ENCODE peak calls at places on chromosomes 7 and 10, in five cellular contexts. Z, O, A, N and U are unnamed samples.

GRCh38 chr10:54660397-54660796 is 140.6 kb downstream of the PCDH15 start:
- DNase-seq in Z (no peak), A (no peak), O (no peak), N (no peak), U (no peak)

GRCh38 chr7:14974688-14975087 is 72.1 kb upstream of the DGKB start:
- DNase-seq in Z (no peak), A (no peak), N (no peak), O (no peak), U (no peak)

GRCh38 chr10:88478256-88478655 is 104.9 kb downstream of the RNLS start:
- DNase-seq in N (no peak), Z (no peak), O (no peak), A (peak), U (no peak)

GRCh38 chr10:58372630-58373445 is 12.4 kb upstream of the TFAM start:
- DNase-seq in A (no peak), O (no peak), Z (no peak), N (no peak), U (no peak)

GRCh38 chr7:75565129-75565528 is 73.0 kb downstream of the SPDYE5 start:
- DNase-seq in A (peak), Z (no peak), N (no peak), O (peak), U (no peak)

GRCh38 chr7:135147341-135147898 is 452 bp upstream of the TMEM140 start:
- DNase-seq in O (no peak), N (no peak), A (no peak), Z (no peak), U (no peak)

GRCh38 chr7:140209866-140210609 is 33.3 kb upstream of the KDM7A start:
- DNase-seq in N (no peak), O (no peak), A (no peak), Z (peak), U (peak)

GRCh38 chr7:142873281-142873784 is 12.2 kb downstream of the TRPV6 start:
- DNase-seq in A (no peak), O (no peak), N (no peak), Z (no peak), U (peak)

GRCh38 chr10:130961506-130962239 is 349.8 kb downstream of the TCERG1L start:
- DNase-seq in A (no peak), O (no peak), Z (peak), N (no peak), U (no peak)

GRCh38 chr7:66145404-66145843 is 30.8 kb downstream of the CRCP start:
- DNase-seq in A (no peak), O (no peak), Z (peak), N (no peak), U (no peak)

GRCh38 chr10:71225291-71226058 is 13.1 kb downstream of the UNC5B start:
- DNase-seq in A (no peak), N (no peak), O (no peak), Z (peak), U (peak)

GRCh38 chr7:81173766-81174281 is 255.0 kb upstream of the SEMA3C start:
- DNase-seq in O (no peak), N (no peak), Z (no peak), A (peak), U (no peak)

GRCh38 chr10:48798486-48799254 is 114.0 kb downstream of the WDFY4 start:
- DNase-seq in Z (no peak), O (peak), A (peak), N (no peak), U (no peak)

GRCh38 chr7:66697451-66698438 is 42.8 kb upstream of the RABGEF1 start:
- DNase-seq in Z (peak), A (peak), N (no peak), O (no peak), U (no peak)

GRCh38 chr7:45670227-45670626 is 96.1 kb downstream of the ADCY1 start:
- DNase-seq in Z (no peak), O (peak), N (no peak), A (no peak), U (peak)

GRCh38 chr10:77856566-77856965 is 70.0 kb downstream of the DLG5 start:
- DNase-seq in Z (no peak), A (no peak), N (no peak), O (no peak), U (no peak)

GRCh38 chr7:121440857-121441503 is 44.9 kb upstream of the FAM3C start:
- DNase-seq in N (no peak), O (no peak), A (no peak), Z (no peak), U (no peak)

GRCh38 chr7:47254081-47255006 is 327.6 kb downstream of the TNS3 start:
- DNase-seq in O (peak), N (peak), Z (peak), A (peak), U (peak)

GRCh38 chr10:34584164-34584563 is 230.9 kb downstream of the PARD3 start:
- DNase-seq in Z (no peak), A (peak), O (no peak), N (no peak), U (no peak)

GRCh38 chr10:122565766-122566206 is 5.2 kb downstream of the DMBT1 start:
- DNase-seq in N (peak), Z (peak), O (peak), A (peak), U (peak)

GRCh38 chr10:43255644-43256431 is 11.0 kb downstream of the RASGEF1A start:
- DNase-seq in Z (no peak), A (peak), N (peak), O (no peak), U (no peak)

DNA sequence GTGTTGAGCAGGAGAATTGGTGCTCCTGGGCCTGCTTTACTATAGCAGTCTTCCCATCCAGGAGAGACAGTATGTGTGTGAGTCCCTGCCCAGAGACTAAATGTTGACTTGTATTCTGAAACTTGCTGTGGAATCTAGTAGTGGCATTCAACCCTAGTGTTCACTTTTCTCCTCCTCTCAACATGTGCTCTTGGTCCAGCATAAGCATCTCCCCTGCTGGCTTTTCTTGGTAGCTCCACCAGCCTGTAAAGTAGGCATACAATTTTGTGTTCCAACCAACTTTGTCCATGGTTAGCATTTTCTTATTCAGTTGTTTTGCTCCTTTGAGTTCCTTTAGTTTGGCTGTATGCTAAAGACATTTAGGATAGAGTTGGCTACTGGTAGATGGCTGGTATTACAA is 45.9 kb downstream of the ASB4 start:
- DNase-seq in Z (no peak), O (no peak), N (no peak), A (no peak), U (no peak)
- TF ChIP-seq CTCF in Z (no peak), O (no peak), N (no peak), A (no peak), U (no peak)

GRCh38 chr10:126846959-126847358 is 58.3 kb upstream of the DOCK1 start:
- DNase-seq in A (no peak), N (no peak), O (no peak), Z (no peak), U (no peak)
- TF ChIP-seq CTCF in A (no peak), N (no peak), O (peak), Z (no peak), U (no peak)

GRCh38 chr10:24871501-24871900 is 80.9 kb downstream of the PRTFDC1 start:
- DNase-seq in Z (no peak), O (no peak), N (no peak), A (no peak), U (no peak)

GRCh38 chr10:24871006-24871405 is 81.4 kb downstream of the PRTFDC1 start:
- DNase-seq in O (no peak), A (no peak), N (no peak), Z (no peak), U (no peak)

GRCh38 chr10:24866615-24867583 is 85.5 kb downstream of the PRTFDC1 start:
- DNase-seq in Z (peak), O (no peak), N (no peak), A (peak), U (no peak)

GRCh38 chr10:24872049-24872789 is 80.2 kb downstream of the PRTFDC1 start:
- DNase-seq in Z (no peak), N (no peak), O (no peak), A (no peak), U (no peak)

DNA sequence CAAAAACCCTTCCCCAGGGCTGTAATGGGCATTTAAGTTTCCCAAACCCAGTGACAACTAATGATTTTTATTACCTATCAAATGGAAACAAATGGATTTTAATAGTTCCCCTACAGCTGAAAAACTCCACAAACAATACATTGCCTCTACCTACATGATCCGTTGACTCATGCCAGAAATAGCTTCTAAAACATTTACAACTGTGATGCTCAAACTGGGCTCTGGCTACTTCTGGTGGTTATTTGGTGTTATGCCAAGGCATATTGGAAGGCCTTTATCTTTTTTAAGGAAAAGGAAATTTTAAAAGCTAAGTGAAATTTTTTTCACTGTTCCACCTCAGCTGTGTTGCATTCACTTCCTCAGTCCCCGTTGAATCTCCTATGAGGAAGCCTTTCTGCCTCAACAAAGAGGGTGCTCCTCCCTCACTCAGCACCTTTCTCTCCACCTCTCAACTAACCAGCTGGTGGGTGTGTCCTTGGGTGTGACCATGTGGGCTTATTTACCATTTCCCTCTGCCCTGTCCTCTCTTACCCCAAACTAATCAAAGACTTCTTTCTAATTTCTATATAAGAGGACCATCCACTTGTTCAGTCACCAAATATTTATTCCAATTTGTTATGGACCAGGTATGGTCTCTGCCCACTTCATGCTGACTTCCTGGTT is 82.9 kb downstream of the PRTFDC1 start:
- DNase-seq in Z (no peak), N (no peak), A (no peak), O (no peak), U (no peak)
- TF ChIP-seq CTCF in Z (no peak), N (no peak), A (no peak), O (no peak), U (no peak)

DNA sequence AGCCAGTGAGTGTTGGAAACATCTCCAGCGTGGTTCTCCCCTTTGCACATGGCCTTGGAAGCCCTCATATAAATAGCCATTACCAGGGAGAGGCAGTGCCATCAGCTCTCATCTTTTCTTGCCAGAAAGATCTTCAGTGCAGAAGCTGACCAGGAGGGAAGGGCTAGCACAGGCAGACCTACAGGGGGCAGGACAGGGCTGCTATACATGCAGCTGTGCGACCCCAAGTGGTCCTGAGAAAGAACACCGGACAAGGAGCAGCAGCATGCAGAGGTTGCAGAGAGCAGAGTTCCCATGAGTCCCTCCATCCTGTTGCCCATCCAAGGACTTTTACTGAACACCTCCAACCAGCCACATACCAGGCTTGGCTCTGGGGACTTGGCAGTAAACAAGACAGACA is 17.1 kb downstream of the GRID1 start:
- DNase-seq in N (peak), O (no peak), A (no peak), Z (no peak), U (no peak)
- TF ChIP-seq CTCF in N (peak), O (peak), A (peak), Z (no peak), U (no peak)

DNA sequence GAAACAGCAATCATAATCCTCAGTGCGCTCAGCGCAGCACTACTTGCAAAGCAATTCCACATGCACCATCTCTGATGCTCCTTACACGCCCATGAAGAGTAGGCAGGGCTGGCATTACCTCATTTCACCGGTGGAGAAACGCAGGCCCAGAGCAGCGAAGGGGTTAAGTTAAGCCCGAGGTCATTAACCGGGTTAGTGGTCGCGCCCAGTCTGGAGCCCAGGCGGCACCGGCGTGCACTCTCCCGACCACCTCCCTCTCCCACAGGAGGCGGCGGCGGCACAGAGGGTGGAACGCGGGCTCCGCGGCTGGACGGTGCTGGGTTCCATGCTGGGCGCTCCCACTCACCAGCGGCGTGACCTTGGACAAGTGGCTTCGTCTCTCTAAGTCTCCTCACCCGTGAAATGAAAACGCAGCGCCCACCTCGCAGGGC is 503 bp downstream of the FASTK start:
- DNase-seq in A (no peak), O (no peak), N (peak), Z (no peak), U (no peak)
- TF ChIP-seq CTCF in A (no peak), O (no peak), N (no peak), Z (no peak), U (no peak)

DNA sequence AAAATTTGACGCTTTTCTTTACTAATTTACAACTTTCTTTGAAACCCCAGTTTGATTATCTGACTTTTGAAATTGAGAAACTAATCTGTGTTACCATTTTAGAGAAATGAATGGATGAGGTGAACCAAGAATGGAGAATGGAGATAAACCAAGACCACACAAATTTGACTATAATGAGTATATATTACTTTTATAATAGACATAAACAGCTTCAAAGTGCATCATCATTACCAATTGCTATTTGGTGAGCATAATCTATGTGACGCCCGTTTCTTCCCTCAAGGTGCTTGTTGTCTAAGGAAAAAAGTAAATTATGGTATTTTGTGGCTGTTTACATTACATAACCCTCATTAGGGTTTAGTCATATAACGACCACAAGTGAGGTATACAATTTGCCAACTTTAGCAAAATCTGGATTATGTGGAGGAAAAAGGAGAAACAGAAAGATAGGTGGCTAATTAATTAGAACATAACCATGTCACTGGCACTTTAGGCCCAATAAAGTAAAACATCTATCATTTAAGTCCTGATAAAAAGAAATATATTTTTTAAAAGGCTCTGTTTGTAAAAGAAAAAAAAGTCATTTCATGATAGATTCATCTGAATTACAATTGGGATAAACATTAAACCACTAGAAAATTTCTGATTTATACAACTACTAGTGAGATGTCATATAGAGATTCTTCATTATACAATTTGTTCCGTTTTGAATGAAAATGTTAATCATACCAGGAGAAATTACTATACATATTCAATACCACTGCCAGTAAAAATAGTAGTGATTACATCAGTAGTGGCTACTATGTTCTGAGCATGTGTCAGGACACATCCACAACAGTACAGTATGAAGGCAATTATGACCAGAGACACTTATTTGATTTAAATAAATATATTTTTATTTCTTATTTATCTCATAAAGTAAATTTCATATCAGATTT is 118.2 kb upstream of the FAM133B start:
- DNase-seq in N (no peak), Z (no peak), O (no peak), A (no peak), U (no peak)
- TF ChIP-seq CTCF in N (no peak), Z (no peak), O (no peak), A (no peak), U (no peak)

GRCh38 chr10:29946614-29946952 is 112.8 kb downstream of the JCAD start:
- DNase-seq in A (no peak), Z (no peak), O (no peak), N (no peak), U (no peak)

GRCh38 chr10:29946953-29947700 is 112.3 kb downstream of the JCAD start:
- DNase-seq in Z (peak), A (peak), O (no peak), N (no peak), U (no peak)

GRCh38 chr10:29948971-29949370 is 110.4 kb downstream of the JCAD start:
- DNase-seq in O (no peak), Z (no peak), A (peak), N (no peak), U (no peak)

GRCh38 chr10:29949411-29950011 is 109.9 kb downstream of the JCAD start:
- DNase-seq in A (peak), Z (no peak), O (no peak), N (no peak), U (no peak)

GRCh38 chr10:29947701-29948060 is 111.7 kb downstream of the JCAD start:
- DNase-seq in N (no peak), Z (no peak), A (peak), O (no peak), U (no peak)
- TF ChIP-seq CTCF in N (no peak), Z (peak), A (peak), O (no peak), U (no peak)

GRCh38 chr10:110600487-110601101 is 33.1 kb downstream of the SMC3 start:
- DNase-seq in O (no peak), Z (no peak), N (no peak), A (peak), U (no peak)
- TF ChIP-seq CTCF in O (peak), Z (no peak), N (peak), A (peak), U (peak)

GRCh38 chr7:129362528-129362927 is 71.7 kb upstream of the STRIP2 start:
- DNase-seq in Z (no peak), A (no peak), N (no peak), O (no peak), U (no peak)
- TF ChIP-seq CTCF in Z (no peak), A (no peak), N (no peak), O (no peak), U (no peak)

DNA sequence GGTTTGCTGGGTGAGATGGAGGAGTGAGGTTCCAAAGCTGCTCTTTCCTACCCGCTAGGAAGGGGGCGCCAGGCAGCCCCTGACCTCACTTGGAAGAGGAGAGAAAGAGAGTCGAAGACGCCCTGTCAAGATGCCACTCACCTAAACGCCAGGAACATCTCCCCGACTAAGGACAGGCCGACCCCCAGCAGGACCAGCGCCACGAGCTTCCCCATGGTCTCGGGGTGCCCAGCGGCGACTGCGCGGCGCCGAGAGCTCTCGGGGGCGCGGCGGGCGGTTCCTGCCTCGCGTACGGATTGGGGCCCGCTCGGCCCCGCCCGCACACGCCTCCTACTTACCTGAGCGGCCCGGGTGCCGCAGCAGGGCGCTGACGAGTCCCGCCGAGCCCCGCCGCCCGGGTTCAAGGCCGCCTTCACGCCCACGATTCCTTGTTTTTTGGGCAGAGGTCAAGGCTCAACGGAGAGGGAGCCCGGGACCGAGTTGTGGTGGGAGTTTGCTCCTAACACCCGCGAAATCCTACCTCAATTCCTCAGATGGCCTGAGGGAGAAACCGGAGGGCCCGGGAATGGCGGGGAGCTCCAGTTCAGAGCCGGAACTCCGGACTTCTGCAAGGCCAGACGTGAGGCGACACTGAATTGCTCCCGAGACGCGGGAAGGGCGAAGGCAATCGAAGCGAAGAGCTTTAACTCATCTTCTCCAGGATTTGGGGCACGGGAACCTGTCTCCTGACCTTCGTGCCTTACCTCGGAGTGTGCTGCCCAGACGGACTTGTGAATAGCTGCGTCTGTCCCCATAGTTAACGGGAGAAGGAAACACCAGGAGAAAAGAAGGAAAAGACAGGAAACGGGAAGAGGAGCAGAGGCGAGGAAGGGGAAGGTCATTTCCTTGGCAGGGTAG is at the start of gene PON3:
- DNase-seq in O (no peak), N (no peak), A (peak), Z (no peak), U (no peak)
- TF ChIP-seq CTCF in O (no peak), N (no peak), A (peak), Z (no peak), U (no peak)